ENCODE peak calls at places on chromosomes 13 and 19, in five cellular contexts. One of them, this sample, is unnamed.

GRCh38 chr13:30791354-30791921 is 56.1 kb downstream of the ALOX5AP start:
- DNase-seq in A673: no peak
- DNase-seq in fibroblast of lung: peak; percentile 55
- DNase-seq in NB4: no peak
- DNase-seq in heart right ventricle: peak; percentile 69
- DNase-seq in this sample: peak; percentile 76

GRCh38 chr13:52162279-52163101 is 3.1 kb upstream of the NEK3 start:
- DNase-seq in A673: no peak
- DNase-seq in fibroblast of lung: peak; percentile 69
- DNase-seq in NB4: peak; percentile 64
- DNase-seq in heart right ventricle: no peak
- DNase-seq in this sample: no peak

GRCh38 chr13:73451120-73452029 is 392.6 kb downstream of the KLF5 start:
- DNase-seq in A673: no peak
- DNase-seq in fibroblast of lung: no peak
- DNase-seq in NB4: no peak
- DNase-seq in heart right ventricle: no peak
- DNase-seq in this sample: no peak

GRCh38 chr13:112576191-112576590 is 11.8 kb downstream of the TUBGCP3 start:
- DNase-seq in A673: no peak
- DNase-seq in fibroblast of lung: no peak
- DNase-seq in NB4: no peak
- DNase-seq in heart right ventricle: no peak
- DNase-seq in this sample: no peak

GRCh38 chr13:113802090-113802531 is 43.1 kb downstream of the TMEM255B start:
- DNase-seq in A673: no peak
- DNase-seq in fibroblast of lung: peak; percentile 72
- DNase-seq in NB4: peak; percentile 64
- DNase-seq in heart right ventricle: peak; percentile 46
- DNase-seq in this sample: peak; percentile 81

GRCh38 chr19:21586341-21587116 is 81.1 kb downstream of the ZNF429 start:
- DNase-seq in A673: no peak
- DNase-seq in fibroblast of lung: no peak
- DNase-seq in NB4: no peak
- DNase-seq in heart right ventricle: peak; percentile 51
- DNase-seq in this sample: no peak

GRCh38 chr19:3443840-3444694 is 36.3 kb downstream of the SMIM24 start:
- DNase-seq in A673: no peak
- DNase-seq in fibroblast of lung: peak; percentile 15
- DNase-seq in NB4: no peak
- DNase-seq in heart right ventricle: peak; percentile 71
- DNase-seq in this sample: no peak

GRCh38 chr19:1087813-1088418 is 7.3 kb downstream of the POLR2E start:
- DNase-seq in A673: no peak
- DNase-seq in fibroblast of lung: no peak
- DNase-seq in NB4: peak; percentile 90
- DNase-seq in heart right ventricle: no peak
- DNase-seq in this sample: no peak

GRCh38 chr13:38202730-38203129 is 146.9 kb upstream of the UFM1 start:
- DNase-seq in A673: peak; percentile 34
- DNase-seq in fibroblast of lung: peak; percentile 89
- DNase-seq in NB4: no peak
- DNase-seq in heart right ventricle: no peak
- DNase-seq in this sample: peak; percentile 42

GRCh38 chr19:17127671-17128070 is 52.1 kb downstream of the MYO9B start:
- DNase-seq in A673: no peak
- DNase-seq in fibroblast of lung: no peak
- DNase-seq in NB4: no peak
- DNase-seq in heart right ventricle: no peak
- DNase-seq in this sample: no peak

GRCh38 chr13:81051873-81052272 is 710.9 kb upstream of the SPRY2 start:
- DNase-seq in A673: peak; percentile 27
- DNase-seq in fibroblast of lung: no peak
- DNase-seq in NB4: no peak
- DNase-seq in heart right ventricle: no peak
- DNase-seq in this sample: no peak

GRCh38 chr19:7715671-7716070 is 13.7 kb upstream of the FCER2 start:
- DNase-seq in A673: no peak
- DNase-seq in fibroblast of lung: no peak
- DNase-seq in NB4: no peak
- DNase-seq in heart right ventricle: no peak
- DNase-seq in this sample: no peak

DNA sequence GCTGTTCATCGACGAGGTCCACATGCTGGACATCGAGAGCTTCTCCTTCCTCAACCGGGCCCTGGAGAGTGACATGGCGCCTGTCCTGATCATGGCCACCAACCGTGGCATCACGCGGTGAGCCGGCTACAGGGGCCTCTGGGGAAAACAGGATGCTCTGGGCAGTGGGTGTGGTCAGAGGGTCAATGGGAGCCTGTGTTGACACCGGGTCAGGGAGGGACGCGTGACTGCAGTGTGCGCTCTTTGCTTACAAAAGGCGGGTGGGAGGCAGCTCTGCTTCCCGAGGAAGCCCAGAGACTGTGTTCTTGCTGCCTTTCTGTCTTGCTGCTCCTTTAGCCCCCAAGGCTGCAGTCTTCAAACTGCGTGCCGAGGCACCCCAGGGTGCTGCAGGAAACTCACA is 5.7 kb downstream of the LHB start:
- DNase-seq in A673: no peak
- DNase-seq in fibroblast of lung: no peak
- DNase-seq in NB4: no peak
- DNase-seq in heart right ventricle: no peak
- DNase-seq in this sample: no peak
- H3K4me3 ChIP-seq in A673: no peak overlapping the region
- H3K4me3 ChIP-seq in fibroblast of lung: no peak overlapping the region
- H3K4me3 ChIP-seq in NB4: no peak overlapping the region
- H3K4me3 ChIP-seq in heart right ventricle: no peak overlapping the region
- H3K4me3 ChIP-seq in this sample: no peak overlapping the region

GRCh38 chr19:13100031-13100588 is 2.5 kb downstream of the LYL1 start:
- DNase-seq in A673: no peak
- DNase-seq in fibroblast of lung: peak; percentile 32
- DNase-seq in NB4: peak; percentile 74
- DNase-seq in heart right ventricle: no peak
- DNase-seq in this sample: peak; percentile 60
- H3K4me3 ChIP-seq in A673: no peak overlapping the region
- H3K4me3 ChIP-seq in fibroblast of lung: no peak overlapping the region
- H3K4me3 ChIP-seq in NB4: peak overlapping the region; percentile 98
- H3K4me3 ChIP-seq in heart right ventricle: no peak overlapping the region
- H3K4me3 ChIP-seq in this sample: no peak overlapping the region

DNA sequence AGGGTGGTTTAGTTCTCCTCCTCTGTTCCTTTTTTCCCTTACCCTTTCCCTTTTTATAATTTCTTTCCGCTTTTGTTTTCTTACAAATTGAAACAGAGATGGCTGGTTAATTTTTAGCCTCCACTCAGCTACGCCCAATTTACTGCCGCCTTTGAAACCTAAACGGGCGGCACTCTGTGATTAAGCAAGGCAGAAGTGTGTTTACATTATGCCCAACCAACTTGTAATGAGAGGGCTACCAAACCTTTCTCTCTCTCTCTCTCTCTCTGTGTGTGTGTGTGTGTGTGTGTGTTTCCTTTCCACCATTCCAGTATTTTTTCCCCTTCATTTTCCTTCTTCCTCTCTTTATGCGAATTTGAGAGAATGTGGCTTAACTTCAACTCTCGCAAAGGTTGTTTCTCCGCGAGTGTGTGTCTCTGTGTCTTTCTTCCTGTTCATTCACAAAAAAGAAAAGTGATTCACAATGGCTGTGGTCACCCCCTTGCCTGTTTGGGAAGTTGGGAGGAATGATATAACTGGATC is 31.3 kb downstream of the NFIX start:
- DNase-seq in A673: no peak
- DNase-seq in fibroblast of lung: peak; percentile 74
- DNase-seq in NB4: no peak
- DNase-seq in heart right ventricle: no peak
- DNase-seq in this sample: peak; percentile 60
- H3K4me3 ChIP-seq in A673: peak overlapping the region; percentile 30
- H3K4me3 ChIP-seq in fibroblast of lung: peak overlapping the region; percentile 73
- H3K4me3 ChIP-seq in NB4: no peak overlapping the region
- H3K4me3 ChIP-seq in heart right ventricle: no peak overlapping the region
- H3K4me3 ChIP-seq in this sample: peak overlapping the region; percentile 87

GRCh38 chr19:12884202-12884601 is 2.8 kb downstream of the KLF1 start:
- DNase-seq in A673: no peak
- DNase-seq in fibroblast of lung: no peak
- DNase-seq in NB4: no peak
- DNase-seq in heart right ventricle: no peak
- DNase-seq in this sample: no peak

GRCh38 chr19:12884627-12884925 is 2.4 kb downstream of the KLF1 start:
- DNase-seq in A673: no peak
- DNase-seq in fibroblast of lung: no peak
- DNase-seq in NB4: no peak
- DNase-seq in heart right ventricle: no peak
- DNase-seq in this sample: no peak

GRCh38 chr19:12885749-12886706 is 973 bp downstream of the KLF1 start:
- DNase-seq in A673: no peak
- DNase-seq in fibroblast of lung: peak; percentile 2
- DNase-seq in NB4: no peak
- DNase-seq in heart right ventricle: no peak
- DNase-seq in this sample: no peak

GRCh38 chr19:12886943-12887747 is at the start of gene KLF1:
- DNase-seq in A673: no peak
- DNase-seq in fibroblast of lung: no peak
- DNase-seq in NB4: no peak
- DNase-seq in heart right ventricle: no peak
- DNase-seq in this sample: no peak

GRCh38 chr19:12884926-12885748 is 1.9 kb downstream of the KLF1 start:
- DNase-seq in A673: peak; percentile 77
- DNase-seq in fibroblast of lung: peak; percentile 43
- DNase-seq in NB4: peak; percentile 82
- DNase-seq in heart right ventricle: peak; percentile 71
- DNase-seq in this sample: peak; percentile 36
- H3K4me3 ChIP-seq in A673: peak overlapping the region; percentile 46
- H3K4me3 ChIP-seq in fibroblast of lung: no peak overlapping the region
- H3K4me3 ChIP-seq in NB4: peak overlapping the region; percentile 38
- H3K4me3 ChIP-seq in heart right ventricle: no peak overlapping the region
- H3K4me3 ChIP-seq in this sample: peak overlapping the region; percentile 30

This sample was measured in AG10803.